ENCODE peak calls at places on chromosomes 11 and 22, in four cellular contexts. One of them, this sample, is unnamed.

GRCh38 chr11:12125609-12126149 is 15.3 kb downstream of the MICAL2 start:
- DNase-seq in HepG2: no peak
- DNase-seq in amniotic stem cell: no peak
- DNase-seq in brain microvascular endothelial cell: no peak
- DNase-seq in this sample: no peak

GRCh38 chr11:125129316-125129990 is 18.0 kb upstream of the TMEM218 start:
- DNase-seq in HepG2: no peak
- DNase-seq in amniotic stem cell: no peak
- DNase-seq in brain microvascular endothelial cell: no peak
- DNase-seq in this sample: no peak

GRCh38 chr11:33699515-33700424 is 856 bp downstream of the C11orf91 start:
- DNase-seq in HepG2: peak; percentile 94
- DNase-seq in amniotic stem cell: no peak
- DNase-seq in brain microvascular endothelial cell: no peak
- DNase-seq in this sample: no peak

GRCh38 chr11:100889758-100890157 is 202.7 kb downstream of the ARHGAP42 start:
- DNase-seq in HepG2: no peak
- DNase-seq in amniotic stem cell: no peak
- DNase-seq in brain microvascular endothelial cell: no peak
- DNase-seq in this sample: no peak

GRCh38 chr11:17479284-17480214 is 2.9 kb upstream of the ABCC8 start:
- DNase-seq in HepG2: no peak
- DNase-seq in amniotic stem cell: no peak
- DNase-seq in brain microvascular endothelial cell: no peak
- DNase-seq in this sample: no peak

GRCh38 chr11:76823481-76824028 is 37.2 kb upstream of the ACER3 start:
- DNase-seq in HepG2: peak; percentile 31
- DNase-seq in amniotic stem cell: peak; percentile 74
- DNase-seq in brain microvascular endothelial cell: peak; percentile 63
- DNase-seq in this sample: peak; percentile 56

GRCh38 chr11:11454671-11455223 is 101.7 kb upstream of the CSNK2A3 start:
- DNase-seq in HepG2: no peak
- DNase-seq in amniotic stem cell: no peak
- DNase-seq in brain microvascular endothelial cell: no peak
- DNase-seq in this sample: no peak

GRCh38 chr11:95917188-95918036 is 6.5 kb downstream of the MTMR2 start:
- DNase-seq in HepG2: no peak
- DNase-seq in amniotic stem cell: no peak
- DNase-seq in brain microvascular endothelial cell: peak; percentile 61
- DNase-seq in this sample: no peak

GRCh38 chr11:8250446-8250845 is 13.2 kb downstream of the LMO1 start:
- DNase-seq in HepG2: no peak
- DNase-seq in amniotic stem cell: no peak
- DNase-seq in brain microvascular endothelial cell: no peak
- DNase-seq in this sample: no peak

GRCh38 chr11:11513438-11513837 is 108.4 kb downstream of the GALNT18 start:
- DNase-seq in HepG2: no peak
- DNase-seq in amniotic stem cell: no peak
- DNase-seq in brain microvascular endothelial cell: no peak
- DNase-seq in this sample: no peak

GRCh38 chr11:16191212-16191851 is 165.0 kb downstream of the SOX6 start:
- DNase-seq in HepG2: peak; percentile 9
- DNase-seq in amniotic stem cell: no peak
- DNase-seq in brain microvascular endothelial cell: no peak
- DNase-seq in this sample: no peak

GRCh38 chr11:126514061-126514713 is 158.7 kb downstream of the ST3GAL4 start:
- DNase-seq in HepG2: no peak
- DNase-seq in amniotic stem cell: no peak
- DNase-seq in brain microvascular endothelial cell: no peak
- DNase-seq in this sample: no peak

GRCh38 chr11:35618497-35619029 is 303 bp downstream of the FJX1 start:
- DNase-seq in HepG2: no peak
- DNase-seq in amniotic stem cell: no peak
- DNase-seq in brain microvascular endothelial cell: no peak
- DNase-seq in this sample: peak; percentile 85

GRCh38 chr11:111302298-111302697 is 4.0 kb downstream of the POU2AF3 start:
- DNase-seq in HepG2: no peak
- DNase-seq in amniotic stem cell: no peak
- DNase-seq in brain microvascular endothelial cell: no peak
- DNase-seq in this sample: no peak

GRCh38 chr22:46620588-46621242 is 529 bp downstream of the GRAMD4 start:
- DNase-seq in HepG2: no peak
- DNase-seq in amniotic stem cell: no peak
- DNase-seq in brain microvascular endothelial cell: no peak
- DNase-seq in this sample: no peak

GRCh38 chr11:64996710-64997380 is at the start of gene BATF2:
- DNase-seq in HepG2: peak; percentile 94
- DNase-seq in amniotic stem cell: no peak
- DNase-seq in brain microvascular endothelial cell: peak; percentile 57
- DNase-seq in this sample: no peak

GRCh38 chr22:42444060-42444904 is 12.1 kb upstream of the NFAM1 start:
- DNase-seq in HepG2: peak; percentile 34
- DNase-seq in amniotic stem cell: peak; percentile 40
- DNase-seq in brain microvascular endothelial cell: peak; percentile 90
- DNase-seq in this sample: peak; percentile 93

GRCh38 chr11:6927030-6927617 is 898 bp downstream of the ZNF215 start:
- DNase-seq in HepG2: no peak
- DNase-seq in amniotic stem cell: peak; percentile 6
- DNase-seq in brain microvascular endothelial cell: no peak
- DNase-seq in this sample: no peak

GRCh38 chr11:122313581-122313980 is 197.6 kb upstream of the BLID start:
- DNase-seq in HepG2: no peak
- DNase-seq in amniotic stem cell: no peak
- DNase-seq in brain microvascular endothelial cell: no peak
- DNase-seq in this sample: no peak

GRCh38 chr22:26565181-26565580 is 24.8 kb downstream of the TPST2 start:
- DNase-seq in HepG2: no peak
- DNase-seq in amniotic stem cell: no peak
- DNase-seq in brain microvascular endothelial cell: no peak
- DNase-seq in this sample: no peak

GRCh38 chr11:123195182-123196059 is at the start of gene CLMP:
- DNase-seq in HepG2: no peak
- DNase-seq in amniotic stem cell: peak; percentile 32
- DNase-seq in brain microvascular endothelial cell: no peak
- DNase-seq in this sample: no peak